ENCODE peak calls at places on chromosomes 12 and 14, in ten cellular contexts. One of them, this sample, is unnamed.

GRCh38 chr14:90523961-90524875 is 127.4 kb downstream of the CALM1 start:
- DNase-seq in mammary epithelial cell: no peak
- DNase-seq in K562: no peak
- DNase-seq in endothelial cell of umbilical vein: no peak
- DNase-seq in PC-3: no peak
- DNase-seq in GM12878: no peak
- DNase-seq in astrocyte: no peak
- DNase-seq in fibroblast of lung: no peak
- DNase-seq in neural progenitor cell: no peak
- DNase-seq in mesendoderm: no peak
- DNase-seq in this sample: no peak

GRCh38 chr12:102950107-102950949 is 7.1 kb upstream of the ASCL1 start:
- DNase-seq in mammary epithelial cell: no peak
- DNase-seq in K562: no peak
- DNase-seq in endothelial cell of umbilical vein: no peak
- DNase-seq in PC-3: no peak
- DNase-seq in GM12878: no peak
- DNase-seq in astrocyte: no peak
- DNase-seq in fibroblast of lung: no peak
- DNase-seq in neural progenitor cell: peak; percentile 83
- DNase-seq in mesendoderm: peak; percentile 84
- DNase-seq in this sample: peak; percentile 16

GRCh38 chr12:119669744-119670472 is 2.0 kb downstream of the PRKAB1 start:
- DNase-seq in mammary epithelial cell: peak; percentile 48
- DNase-seq in K562: no peak
- DNase-seq in endothelial cell of umbilical vein: peak; percentile 63
- DNase-seq in PC-3: peak; percentile 49
- DNase-seq in GM12878: no peak
- DNase-seq in astrocyte: no peak
- DNase-seq in fibroblast of lung: no peak
- DNase-seq in neural progenitor cell: no peak
- DNase-seq in mesendoderm: no peak
- DNase-seq in this sample: no peak

GRCh38 chr12:91974541-91974940 is 171.1 kb downstream of the BTG1 start:
- DNase-seq in mammary epithelial cell: no peak
- DNase-seq in K562: no peak
- DNase-seq in endothelial cell of umbilical vein: no peak
- DNase-seq in PC-3: no peak
- DNase-seq in GM12878: no peak
- DNase-seq in astrocyte: peak; percentile 69
- DNase-seq in fibroblast of lung: peak; percentile 74
- DNase-seq in neural progenitor cell: no peak
- DNase-seq in mesendoderm: no peak
- DNase-seq in this sample: peak; percentile 40

GRCh38 chr12:2640709-2641108 is 154.1 kb upstream of the FKBP4 start:
- DNase-seq in mammary epithelial cell: peak; percentile 91
- DNase-seq in K562: no peak
- DNase-seq in endothelial cell of umbilical vein: peak; percentile 93
- DNase-seq in PC-3: peak; percentile 81
- DNase-seq in GM12878: no peak
- DNase-seq in astrocyte: peak; percentile 97
- DNase-seq in fibroblast of lung: peak; percentile 99
- DNase-seq in neural progenitor cell: peak; percentile 30
- DNase-seq in mesendoderm: peak; percentile 76
- DNase-seq in this sample: peak; percentile 99

GRCh38 chr14:24271134-24271833 is at the start of gene RABGGTA:
- DNase-seq in mammary epithelial cell: peak; percentile 88
- DNase-seq in K562: peak; percentile 93
- DNase-seq in endothelial cell of umbilical vein: peak; percentile 79
- DNase-seq in PC-3: peak; percentile 91
- DNase-seq in GM12878: peak; percentile 80
- DNase-seq in astrocyte: peak; percentile 74
- DNase-seq in fibroblast of lung: peak; percentile 85
- DNase-seq in neural progenitor cell: peak; percentile 96
- DNase-seq in mesendoderm: peak; percentile 95
- DNase-seq in this sample: peak; percentile 93

GRCh38 chr14:20679907-20680306 is 4.5 kb upstream of the RNASE4 start:
- DNase-seq in mammary epithelial cell: no peak
- DNase-seq in K562: peak; percentile 58
- DNase-seq in endothelial cell of umbilical vein: peak; percentile 38
- DNase-seq in PC-3: peak; percentile 48
- DNase-seq in GM12878: no peak
- DNase-seq in astrocyte: no peak
- DNase-seq in fibroblast of lung: no peak
- DNase-seq in neural progenitor cell: peak; percentile 46
- DNase-seq in mesendoderm: peak; percentile 47
- DNase-seq in this sample: peak; percentile 41

GRCh38 chr14:85416771-85417170 is 113.2 kb upstream of the FLRT2 start:
- DNase-seq in mammary epithelial cell: peak; percentile 88
- DNase-seq in K562: no peak
- DNase-seq in endothelial cell of umbilical vein: peak; percentile 84
- DNase-seq in PC-3: peak; percentile 69
- DNase-seq in GM12878: no peak
- DNase-seq in astrocyte: peak; percentile 77
- DNase-seq in fibroblast of lung: peak; percentile 83
- DNase-seq in neural progenitor cell: no peak
- DNase-seq in mesendoderm: no peak
- DNase-seq in this sample: peak; percentile 84

GRCh38 chr12:19916193-19916498 is 452.2 kb upstream of the PDE3A start:
- DNase-seq in mammary epithelial cell: no peak
- DNase-seq in K562: no peak
- DNase-seq in endothelial cell of umbilical vein: peak; percentile 44
- DNase-seq in PC-3: no peak
- DNase-seq in GM12878: no peak
- DNase-seq in astrocyte: no peak
- DNase-seq in fibroblast of lung: no peak
- DNase-seq in neural progenitor cell: no peak
- DNase-seq in mesendoderm: no peak
- DNase-seq in this sample: no peak

GRCh38 chr12:8996682-8997405 is 7.5 kb downstream of the KLRG1 start:
- DNase-seq in mammary epithelial cell: peak; percentile 46
- DNase-seq in K562: no peak
- DNase-seq in endothelial cell of umbilical vein: peak; percentile 91
- DNase-seq in PC-3: no peak
- DNase-seq in GM12878: peak; percentile 77
- DNase-seq in astrocyte: peak; percentile 36
- DNase-seq in fibroblast of lung: peak; percentile 46
- DNase-seq in neural progenitor cell: no peak
- DNase-seq in mesendoderm: no peak
- DNase-seq in this sample: peak; percentile 49

GRCh38 chr14:90213099-90213748 is 43.1 kb upstream of the PSMC1 start:
- DNase-seq in mammary epithelial cell: no peak
- DNase-seq in K562: no peak
- DNase-seq in endothelial cell of umbilical vein: no peak
- DNase-seq in PC-3: no peak
- DNase-seq in GM12878: no peak
- DNase-seq in astrocyte: no peak
- DNase-seq in fibroblast of lung: no peak
- DNase-seq in neural progenitor cell: no peak
- DNase-seq in mesendoderm: no peak
- DNase-seq in this sample: no peak

DNA sequence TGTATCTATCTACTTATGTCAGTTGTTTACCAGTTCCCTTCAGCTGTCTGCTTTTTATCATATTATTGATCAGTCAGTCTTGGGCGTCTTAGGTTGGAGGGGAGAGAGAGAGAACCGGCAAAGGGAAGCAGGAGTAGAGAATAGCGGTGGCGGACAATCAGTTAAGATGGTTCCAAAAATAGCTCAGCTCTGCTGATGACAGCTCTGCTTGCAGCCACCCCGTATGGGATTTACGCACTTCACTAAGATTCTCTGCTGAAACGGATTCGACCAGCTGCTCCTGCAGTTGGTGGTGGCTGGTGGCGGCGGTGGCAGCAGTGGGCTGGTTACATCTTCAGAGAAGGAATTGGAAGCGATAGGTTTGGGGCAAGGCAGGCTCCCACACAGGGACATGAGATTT is 664.9 kb downstream of the NRXN3 start:
- DNase-seq in mammary epithelial cell: no peak
- DNase-seq in K562: no peak
- DNase-seq in endothelial cell of umbilical vein: no peak
- DNase-seq in PC-3: no peak
- DNase-seq in GM12878: no peak
- DNase-seq in astrocyte: no peak
- DNase-seq in fibroblast of lung: no peak
- DNase-seq in neural progenitor cell: no peak
- DNase-seq in mesendoderm: no peak
- DNase-seq in this sample: no peak
- H3K9ac ChIP-seq in mammary epithelial cell: no peak overlapping the region
- H3K9ac ChIP-seq in K562: no peak overlapping the region
- H3K9ac ChIP-seq in endothelial cell of umbilical vein: no peak overlapping the region
- H3K9ac ChIP-seq in PC-3: no peak overlapping the region
- H3K9ac ChIP-seq in GM12878: no peak overlapping the region
- H3K9ac ChIP-seq in astrocyte: no peak overlapping the region
- H3K9ac ChIP-seq in fibroblast of lung: no peak overlapping the region
- H3K9ac ChIP-seq in neural progenitor cell: no peak overlapping the region
- H3K9ac ChIP-seq in mesendoderm: no peak overlapping the region
- H3K9ac ChIP-seq in this sample: no peak overlapping the region

GRCh38 chr12:105352049-105352448 is 21.6 kb downstream of the C12orf75 start:
- DNase-seq in mammary epithelial cell: no peak
- DNase-seq in K562: no peak
- DNase-seq in endothelial cell of umbilical vein: no peak
- DNase-seq in PC-3: no peak
- DNase-seq in GM12878: peak; percentile 72
- DNase-seq in astrocyte: no peak
- DNase-seq in fibroblast of lung: no peak
- DNase-seq in neural progenitor cell: no peak
- DNase-seq in mesendoderm: no peak
- DNase-seq in this sample: no peak

GRCh38 chr12:105348561-105348960 is 18.1 kb downstream of the C12orf75 start:
- DNase-seq in mammary epithelial cell: no peak
- DNase-seq in K562: no peak
- DNase-seq in endothelial cell of umbilical vein: no peak
- DNase-seq in PC-3: no peak
- DNase-seq in GM12878: no peak
- DNase-seq in astrocyte: peak; percentile 56
- DNase-seq in fibroblast of lung: peak; percentile 63
- DNase-seq in neural progenitor cell: no peak
- DNase-seq in mesendoderm: no peak
- DNase-seq in this sample: no peak

GRCh38 chr12:105347486-105347885 is 17.0 kb downstream of the C12orf75 start:
- DNase-seq in mammary epithelial cell: no peak
- DNase-seq in K562: no peak
- DNase-seq in endothelial cell of umbilical vein: no peak
- DNase-seq in PC-3: no peak
- DNase-seq in GM12878: no peak
- DNase-seq in astrocyte: no peak
- DNase-seq in fibroblast of lung: no peak
- DNase-seq in neural progenitor cell: peak; percentile 53
- DNase-seq in mesendoderm: no peak
- DNase-seq in this sample: no peak

GRCh38 chr12:105351523-105351922 is 21.0 kb downstream of the C12orf75 start:
- DNase-seq in mammary epithelial cell: no peak
- DNase-seq in K562: no peak
- DNase-seq in endothelial cell of umbilical vein: no peak
- DNase-seq in PC-3: no peak
- DNase-seq in GM12878: no peak
- DNase-seq in astrocyte: no peak
- DNase-seq in fibroblast of lung: no peak
- DNase-seq in neural progenitor cell: no peak
- DNase-seq in mesendoderm: no peak
- DNase-seq in this sample: no peak

DNA sequence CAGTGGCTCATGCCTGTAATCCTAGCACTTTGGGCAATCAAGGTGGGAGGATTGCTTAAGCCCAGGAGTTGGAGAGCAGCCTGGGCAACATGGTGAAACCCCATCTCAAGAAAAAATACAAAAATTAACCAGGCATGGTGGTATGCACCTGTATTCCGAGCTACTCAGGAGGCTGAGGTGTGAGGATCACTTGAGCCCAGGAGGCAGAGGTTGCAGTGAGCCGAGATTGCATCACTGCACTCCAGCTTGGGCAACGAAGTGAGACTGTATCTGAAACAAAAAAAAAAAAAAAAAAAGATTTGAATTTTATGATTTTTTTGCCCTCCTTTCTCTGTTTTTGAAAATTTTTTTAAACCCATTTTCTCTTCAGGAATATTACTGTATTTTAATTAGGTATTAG is 17.7 kb downstream of the C12orf75 start:
- DNase-seq in mammary epithelial cell: no peak
- DNase-seq in K562: no peak
- DNase-seq in endothelial cell of umbilical vein: no peak
- DNase-seq in PC-3: no peak
- DNase-seq in GM12878: no peak
- DNase-seq in astrocyte: no peak
- DNase-seq in fibroblast of lung: no peak
- DNase-seq in neural progenitor cell: no peak
- DNase-seq in mesendoderm: no peak
- DNase-seq in this sample: no peak
- H3K79me2 ChIP-seq in mammary epithelial cell: peaks cover 77% of the 10 kb centered on the region
- H3K79me2 ChIP-seq in K562: no peaks in the 10 kb centered on the region
- H3K79me2 ChIP-seq in endothelial cell of umbilical vein: peaks cover 17% of the 10 kb centered on the region
- H3K79me2 ChIP-seq in PC-3: peaks cover 22% of the 10 kb centered on the region
- H3K79me2 ChIP-seq in GM12878: peaks cover 20% of the 10 kb centered on the region
- H3K79me2 ChIP-seq in astrocyte: peaks cover 94% of the 10 kb centered on the region
- H3K79me2 ChIP-seq in fibroblast of lung: peaks cover 90% of the 10 kb centered on the region
- H3K79me2 ChIP-seq in neural progenitor cell: no peaks in the 10 kb centered on the region
- H3K79me2 ChIP-seq in mesendoderm: no peaks in the 10 kb centered on the region
- H3K79me2 ChIP-seq in this sample: peaks cover 100% of the 10 kb centered on the region

GRCh38 chr14:68543516-68543915 is 249.4 kb downstream of the ZFP36L1 start:
- DNase-seq in mammary epithelial cell: no peak
- DNase-seq in K562: no peak
- DNase-seq in endothelial cell of umbilical vein: no peak
- DNase-seq in PC-3: no peak
- DNase-seq in GM12878: no peak
- DNase-seq in astrocyte: no peak
- DNase-seq in fibroblast of lung: no peak
- DNase-seq in neural progenitor cell: no peak
- DNase-seq in mesendoderm: no peak
- DNase-seq in this sample: no peak
- H3K4me3 ChIP-seq in mammary epithelial cell: no peak overlapping the region
- H3K4me3 ChIP-seq in K562: no peak overlapping the region
- H3K4me3 ChIP-seq in endothelial cell of umbilical vein: no peak overlapping the region
- H3K4me3 ChIP-seq in PC-3: no peak overlapping the region
- H3K4me3 ChIP-seq in GM12878: no peak overlapping the region
- H3K4me3 ChIP-seq in astrocyte: peak overlapping the region; percentile 32
- H3K4me3 ChIP-seq in fibroblast of lung: no peak overlapping the region
- H3K4me3 ChIP-seq in neural progenitor cell: no peak overlapping the region
- H3K4me3 ChIP-seq in mesendoderm: no peak overlapping the region
- H3K4me3 ChIP-seq in this sample: peak overlapping the region; percentile 38

DNA sequence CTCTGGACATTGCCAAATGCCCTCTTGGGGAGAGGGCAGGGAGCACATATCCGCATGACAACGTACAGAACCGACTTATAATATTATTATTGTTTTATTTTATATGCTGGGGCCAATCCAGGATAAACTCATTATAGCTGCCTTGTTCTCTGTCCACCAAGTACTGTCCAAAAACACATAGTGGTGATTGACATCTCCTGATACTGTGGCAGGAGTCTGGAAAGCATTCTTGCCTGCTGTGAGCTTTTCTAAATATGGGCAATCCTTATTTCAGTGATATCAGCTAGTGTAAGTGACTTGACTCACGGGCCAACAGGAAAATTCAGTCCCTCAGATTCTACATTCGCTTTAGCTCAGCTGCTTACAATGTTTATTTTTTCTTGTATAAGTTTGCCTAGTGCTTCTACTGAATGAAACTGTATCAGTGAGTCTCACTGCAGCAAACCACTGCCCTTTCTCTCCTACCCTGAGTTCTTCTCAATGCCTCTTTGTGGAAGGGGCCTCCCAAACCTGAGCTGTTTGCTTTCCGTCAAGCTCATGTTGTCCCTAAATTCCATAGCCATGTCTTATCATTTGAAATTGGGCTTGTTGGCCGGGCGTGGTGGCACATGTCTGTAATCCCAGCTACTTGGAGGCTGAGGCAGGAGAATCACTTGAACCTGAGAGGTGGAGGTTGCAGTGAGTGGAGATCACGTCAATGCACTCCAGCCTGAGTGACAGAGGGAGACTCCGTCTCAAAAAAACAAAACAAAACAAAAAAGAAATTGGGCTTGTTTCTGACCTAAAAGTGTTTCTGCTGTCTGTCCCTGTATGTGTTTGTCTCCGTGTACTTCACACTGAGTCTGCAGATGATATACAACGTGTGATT is 1.6 kb upstream of the CSRP2 start:
- DNase-seq in mammary epithelial cell: no peak
- DNase-seq in K562: no peak
- DNase-seq in endothelial cell of umbilical vein: peak; percentile 29
- DNase-seq in PC-3: no peak
- DNase-seq in GM12878: no peak
- DNase-seq in astrocyte: no peak
- DNase-seq in fibroblast of lung: peak; percentile 40
- DNase-seq in neural progenitor cell: no peak
- DNase-seq in mesendoderm: no peak
- DNase-seq in this sample: no peak
- H3K9ac ChIP-seq in mammary epithelial cell: no peak overlapping the region
- H3K9ac ChIP-seq in K562: no peak overlapping the region
- H3K9ac ChIP-seq in endothelial cell of umbilical vein: no peak overlapping the region
- H3K9ac ChIP-seq in PC-3: no peak overlapping the region
- H3K9ac ChIP-seq in GM12878: no peak overlapping the region
- H3K9ac ChIP-seq in astrocyte: peak overlapping the region; percentile 94
- H3K9ac ChIP-seq in fibroblast of lung: no peak overlapping the region
- H3K9ac ChIP-seq in neural progenitor cell: no peak overlapping the region
- H3K9ac ChIP-seq in mesendoderm: no peak overlapping the region
- H3K9ac ChIP-seq in this sample: peak overlapping the region; percentile 92